ENCODE peak calls at places on chromosome 18, in four cellular contexts. L is HEK293T, U is K562, H is HepG2. T is an unnamed sample.

GRCh38 chr18:31301201-31301655 is 16.7 kb upstream of the DSG1 start:
- DNase-seq in L (no peak), U (no peak), H (no peak), T (no peak)

GRCh38 chr18:46668694-46669093 is 11.7 kb upstream of the LOXHD1 start:
- DNase-seq in L (no peak), U (no peak), H (no peak), T (no peak)

GRCh38 chr18:39149211-39149806 is 1583.7 kb upstream of the CELF4 start:
- DNase-seq in L (no peak), U (no peak), H (no peak), T (no peak)

GRCh38 chr18:45755936-45756335 is 32.0 kb downstream of the SLC14A1 start:
- DNase-seq in L (no peak), U (no peak), H (no peak), T (no peak)

GRCh38 chr18:12640881-12641200 is 17.1 kb downstream of the SPIRE1 start:
- DNase-seq in L (no peak), U (no peak), H (no peak), T (no peak)

GRCh38 chr18:3052411-3052758 is 39.4 kb upstream of the LPIN2 start:
- DNase-seq in L (no peak), U (no peak), H (no peak), T (no peak)

GRCh38 chr18:34280653-34281052 is 55.9 kb upstream of the NOL4 start:
- DNase-seq in L (no peak), U (no peak), H (no peak), T (no peak)

GRCh38 chr18:21682276-21683051 is 22.1 kb downstream of the ABHD3 start:
- DNase-seq in L (no peak), U (no peak), H (no peak), T (no peak)

GRCh38 chr18:80246656-80247402 is 485 bp downstream of the PARD6G start:
- DNase-seq in L (peak), U (peak), H (no peak), T (peak)

GRCh38 chr18:61093967-61094366 is 239.3 kb upstream of the CDH20 start:
- DNase-seq in L (no peak), U (no peak), H (no peak), T (no peak)

GRCh38 chr18:217532-218334 is 50.1 kb downstream of the THOC1 start:
- DNase-seq in L (no peak), U (no peak), H (peak), T (no peak)

GRCh38 chr18:47975701-47976100 is 45.2 kb upstream of the SMAD2 start:
- DNase-seq in L (no peak), U (no peak), H (no peak), T (no peak)

GRCh38 chr18:51195602-51196115 is 1.8 kb downstream of the MEX3C start:
- DNase-seq in L (peak), U (peak), H (peak), T (peak)

GRCh38 chr18:23580677-23581367 is 5.5 kb downstream of the NPC1 start:
- DNase-seq in L (no peak), U (no peak), H (no peak), T (no peak)

GRCh38 chr18:79753391-79753851 is 44.3 kb upstream of the KCNG2 start:
- DNase-seq in L (no peak), U (no peak), H (no peak), T (no peak)

GRCh38 chr18:58257461-58257860 is 213.4 kb downstream of the NEDD4L start:
- DNase-seq in L (no peak), U (peak), H (no peak), T (no peak)

GRCh38 chr18:34354351-34354750 is 129.6 kb upstream of the NOL4 start:
- DNase-seq in L (no peak), U (no peak), H (no peak), T (no peak)

GRCh38 chr18:23307567-23308295 is 145.4 kb upstream of the RIOK3 start:
- DNase-seq in L (no peak), U (no peak), H (no peak), T (no peak)

GRCh38 chr18:6401687-6402086 is 13.0 kb downstream of the L3MBTL4 start:
- DNase-seq in L (peak), U (no peak), H (no peak), T (peak)

GRCh38 chr18:34649072-34649471 is 61.0 kb upstream of the DTNA start:
- DNase-seq in L (no peak), U (no peak), H (no peak), T (no peak)

GRCh38 chr18:12336251-12336650 is 28.2 kb downstream of the TUBB6 start:
- DNase-seq in L (no peak), U (no peak), H (no peak), T (peak)

GRCh38 chr18:54149078-54149697 is 75.3 kb downstream of the MBD2 start:
- DNase-seq in L (no peak), U (no peak), H (peak), T (no peak)

GRCh38 chr18:61893304-61893970 is 630 bp upstream of the RNF152 start:
- DNase-seq in L (peak), U (peak), H (no peak), T (peak)

GRCh38 chr18:54388203-54389142 is 30.8 kb downstream of the C18orf54 start:
- DNase-seq in L (peak), U (peak), H (peak), T (peak)

GRCh38 chr18:267688-268552 is at the start of gene THOC1:
- DNase-seq in L (peak), U (peak), H (peak), T (peak)

GRCh38 chr18:4292696-4293095 is 162.4 kb downstream of the DLGAP1 start:
- DNase-seq in L (no peak), U (no peak), H (no peak), T (no peak)

DNA sequence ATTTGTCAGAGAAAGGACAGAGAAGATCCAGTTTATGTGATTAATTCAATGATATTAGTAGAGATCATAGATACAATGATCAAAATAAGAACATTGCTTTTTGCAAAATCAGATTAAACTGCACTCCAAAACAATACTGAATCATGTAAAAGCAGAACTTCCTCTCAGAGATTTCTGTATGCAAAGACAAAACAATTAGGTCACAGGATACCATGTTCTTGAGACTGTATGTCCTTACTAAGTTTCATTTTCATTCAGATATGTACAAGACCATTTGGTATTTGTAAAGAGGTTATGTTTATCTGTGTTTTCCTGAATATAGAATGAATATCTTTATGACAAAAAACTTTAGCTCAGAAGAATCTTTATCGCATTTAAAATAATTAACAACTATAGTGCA is 161.8 kb downstream of the DLGAP1 start:
- DNase-seq in L (no peak), U (no peak), H (no peak), T (no peak)
- TF ChIP-seq ELF4 in L (no peak), U (no peak), H (no peak), T (no peak)

DNA sequence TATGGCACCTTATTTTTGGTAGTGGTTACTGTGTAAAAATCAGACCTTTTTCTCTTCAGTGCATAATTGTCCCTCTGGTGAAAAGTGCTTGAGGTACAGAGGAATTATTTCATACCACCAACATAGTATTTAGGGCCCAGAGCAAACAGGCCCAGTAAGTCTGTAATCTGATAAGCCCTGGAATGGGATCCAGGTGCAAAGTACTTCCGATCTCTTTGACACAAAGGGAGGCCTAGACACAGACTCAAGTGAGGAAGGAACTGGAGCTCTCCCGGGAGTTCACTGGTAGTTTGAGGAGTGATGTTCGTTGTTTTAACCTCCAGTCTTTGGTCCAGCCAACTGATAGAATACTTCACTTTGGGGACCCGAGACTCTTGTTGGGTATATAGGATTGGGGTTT is 57.4 kb downstream of the RAB31 start:
- DNase-seq in L (no peak), U (no peak), H (peak), T (no peak)
- TF ChIP-seq SP1 in L (no peak), U (no peak), H (no peak), T (no peak)

GRCh38 chr18:69784840-69785239 is 162.8 kb downstream of the CD226 start:
- DNase-seq in L (no peak), U (no peak), H (no peak), T (no peak)
- TF ChIP-seq ELF4 in L (no peak), U (no peak), H (no peak), T (no peak)

DNA sequence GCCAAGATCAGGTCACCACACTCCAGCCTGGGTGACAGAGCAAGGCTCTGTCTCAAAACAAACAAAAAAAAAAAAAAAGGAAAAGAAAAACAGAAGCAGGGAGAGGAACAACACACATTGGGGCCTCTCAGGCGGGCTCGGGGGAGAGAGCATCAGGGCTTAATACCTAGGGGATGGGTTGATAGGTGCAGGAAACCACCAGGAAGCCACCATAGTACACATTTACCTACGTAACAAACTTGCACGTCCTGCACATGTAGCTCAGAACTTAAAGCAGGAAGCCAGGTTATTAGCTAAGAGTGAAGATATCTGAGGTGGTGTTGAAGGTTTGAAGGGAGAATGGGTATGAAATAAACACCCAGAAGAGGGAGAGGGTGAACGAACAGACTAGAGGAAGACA is 81.0 kb upstream of the PMAIP1 start:
- DNase-seq in L (no peak), U (no peak), H (no peak), T (no peak)
- TF ChIP-seq SP1 in L (no peak), U (no peak), H (no peak), T (no peak)